ENCODE peak calls at places on chromosomes 12 and 14, in ten cellular contexts. Q is spleen, D is MCF 10A, L is mesothelial cell of epicardium, V is cardiac muscle cell, C is epithelial cell of esophagus, P is uterus, H is OCI-LY7, I is AG04449, A is neural progenitor cell. R is an unnamed sample.

GRCh38 chr12:615620-616019 is 47.6 kb downstream of the NINJ2 start:
- DNase-seq in Q (no peak), D (no peak), L (no peak), V (no peak), C (no peak), P (no peak), H (no peak), I (no peak), A (no peak), R (no peak)

GRCh38 chr12:122126713-122127597 is 47.1 kb downstream of the IL31 start:
- DNase-seq in Q (peak; percentile 51), D (no peak), L (no peak), V (no peak), C (peak; percentile 52), P (no peak), H (no peak), I (no peak), A (peak; percentile 44), R (no peak)

GRCh38 chr12:109753054-109753401 is 39.4 kb downstream of the FAM222A start:
- DNase-seq in Q (peak; percentile 62), D (no peak), L (no peak), V (no peak), C (no peak), P (no peak), H (no peak), I (no peak), A (no peak), R (no peak)

GRCh38 chr14:84857571-84857970 is 672.4 kb upstream of the FLRT2 start:
- DNase-seq in Q (no peak), D (peak; percentile 64), L (no peak), V (no peak), C (peak; percentile 84), P (no peak), H (no peak), I (no peak), A (no peak), R (no peak)

GRCh38 chr14:105260826-105261438 is 12.6 kb downstream of the BTBD6 start:
- DNase-seq in Q (no peak), D (no peak), L (no peak), V (no peak), C (no peak), P (no peak), H (no peak), I (no peak), A (no peak), R (no peak)

GRCh38 chr14:22893706-22894105 is 10.7 kb downstream of the REM2 start:
- DNase-seq in Q (no peak), D (no peak), L (no peak), V (no peak), C (no peak), P (no peak), H (peak; percentile 71), I (no peak), A (no peak), R (no peak)

GRCh38 chr12:12916135-12916956 is 25.0 kb downstream of the GPRC5A start:
- DNase-seq in Q (peak; percentile 94), D (peak; percentile 83), L (peak; percentile 88), V (peak; percentile 88), C (peak; percentile 74), P (peak; percentile 90), H (peak; percentile 79), I (no peak), A (peak; percentile 84), R (peak; percentile 92)

GRCh38 chr12:4855121-4855924 is 54.4 kb upstream of the KCNA1 start:
- DNase-seq in Q (no peak), D (peak; percentile 74), L (peak; percentile 58), V (peak; percentile 83), C (peak; percentile 77), P (peak; percentile 25), H (peak; percentile 85), I (peak; percentile 33), A (peak; percentile 87), R (peak; percentile 79)

GRCh38 chr12:14995583-14996425 is 23.0 kb downstream of the PDE6H start:
- DNase-seq in Q (no peak), D (peak; percentile 71), L (no peak), V (peak; percentile 87), C (peak; percentile 72), P (no peak), H (peak; percentile 81), I (peak; percentile 28), A (peak; percentile 63), R (no peak)

GRCh38 chr14:55332654-55333570 is 61.7 kb downstream of the FBXO34 start:
- DNase-seq in Q (no peak), D (no peak), L (no peak), V (no peak), C (no peak), P (no peak), H (no peak), I (no peak), A (no peak), R (peak; percentile 49)

GRCh38 chr12:89497467-89497866 is 27.1 kb downstream of the GALNT4 start:
- DNase-seq in Q (no peak), D (no peak), L (no peak), V (peak; percentile 23), C (no peak), P (no peak), H (no peak), I (no peak), A (no peak), R (no peak)

GRCh38 chr12:64585085-64585484 is 25.2 kb upstream of the RASSF3 start:
- DNase-seq in Q (no peak), D (no peak), L (no peak), V (no peak), C (no peak), P (no peak), H (no peak), I (no peak), A (no peak), R (no peak)

GRCh38 chr14:59253527-59253926 is 65.1 kb downstream of the DAAM1 start:
- DNase-seq in Q (no peak), D (no peak), L (no peak), V (no peak), C (no peak), P (no peak), H (peak; percentile 17), I (no peak), A (no peak), R (no peak)

GRCh38 chr12:98465950-98466349 is 49.4 kb upstream of the TMPO start:
- DNase-seq in Q (no peak), D (no peak), L (no peak), V (no peak), C (peak; percentile 26), P (no peak), H (no peak), I (no peak), A (no peak), R (no peak)

GRCh38 chr12:53754196-53754595 is 2.4 kb upstream of the CISTR start:
- DNase-seq in Q (no peak), D (peak; percentile 46), L (no peak), V (no peak), C (no peak), P (no peak), H (peak; percentile 81), I (no peak), A (no peak), R (no peak)

GRCh38 chr14:91374287-91374880 is 43.2 kb downstream of the CCDC88C start:
- DNase-seq in Q (no peak), D (no peak), L (no peak), V (no peak), C (no peak), P (no peak), H (peak; percentile 47), I (no peak), A (peak; percentile 53), R (no peak)

DNA sequence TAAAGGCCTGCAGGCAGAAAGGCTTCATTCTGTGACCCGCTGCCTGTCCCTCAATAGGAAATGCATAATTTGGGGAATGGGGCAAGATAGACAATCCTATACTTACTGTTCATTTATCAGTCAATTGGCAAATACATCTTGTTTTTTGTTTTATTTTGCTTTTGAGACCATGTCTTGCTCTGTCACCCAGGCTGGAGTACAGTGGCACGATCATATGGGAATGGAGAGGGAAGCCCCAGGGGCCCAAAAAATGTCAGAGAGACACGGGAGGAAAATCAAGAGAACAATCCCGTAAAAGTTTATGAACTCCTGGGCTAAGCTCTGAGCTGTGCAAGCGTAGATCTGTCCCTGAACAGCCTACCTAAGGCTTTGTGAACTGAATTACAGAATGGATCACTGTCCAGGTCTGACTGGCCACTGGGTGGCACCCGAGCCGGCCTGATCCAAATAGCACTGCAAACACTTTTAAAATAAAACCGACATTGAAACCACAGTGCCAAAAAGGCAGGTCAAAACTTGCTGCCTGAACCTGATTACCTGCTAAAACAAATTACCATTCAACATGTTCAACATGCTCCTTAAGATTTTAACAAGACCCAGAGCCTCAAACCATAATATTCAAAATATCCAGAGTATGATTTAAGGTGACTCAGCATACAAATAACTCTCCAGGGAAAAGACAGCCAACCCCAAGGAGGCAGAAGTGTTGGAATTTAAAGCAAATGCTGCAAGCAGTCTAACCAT is 11.8 kb downstream of the COPS7A start:
- DNase-seq in Q (peak; percentile 82), D (peak; percentile 85), L (peak; percentile 63), V (peak; percentile 72), C (peak; percentile 97), P (peak; percentile 63), H (peak; percentile 39), I (no peak), A (peak; percentile 74), R (peak; percentile 77)
- TF ChIP-seq CTCF in Q (peak; percentile 59), D (peak; percentile 57), L (peak; percentile 47), V (peak; percentile 83), C (peak; percentile 88), P (peak; percentile 79), H (peak; percentile 76), I (peak; percentile 60), A (peak; percentile 75), R (peak; percentile 67)

GRCh38 chr12:2410490-2410889 is 357.7 kb downstream of the CACNA1C start:
- DNase-seq in Q (no peak), D (no peak), L (no peak), V (no peak), C (no peak), P (no peak), H (no peak), I (no peak), A (no peak), R (no peak)
- TF ChIP-seq CTCF in Q (no peak), D (no peak), L (no peak), V (no peak), C (no peak), P (no peak), H (no peak), I (no peak), A (no peak), R (no peak)

GRCh38 chr12:3342051-3342450 is 149.0 kb upstream of the PRMT8 start:
- DNase-seq in Q (peak; percentile 62), D (peak; percentile 10), L (peak; percentile 66), V (peak; percentile 60), C (peak; percentile 5), P (no peak), H (peak; percentile 13), I (no peak), A (peak; percentile 88), R (peak; percentile 39)
- TF ChIP-seq CTCF in Q (peak; percentile 30), D (peak; percentile 19), L (no peak), V (peak; percentile 63), C (peak; percentile 22), P (no peak), H (peak; percentile 38), I (peak; percentile 49), A (peak; percentile 62), R (no peak)

DNA sequence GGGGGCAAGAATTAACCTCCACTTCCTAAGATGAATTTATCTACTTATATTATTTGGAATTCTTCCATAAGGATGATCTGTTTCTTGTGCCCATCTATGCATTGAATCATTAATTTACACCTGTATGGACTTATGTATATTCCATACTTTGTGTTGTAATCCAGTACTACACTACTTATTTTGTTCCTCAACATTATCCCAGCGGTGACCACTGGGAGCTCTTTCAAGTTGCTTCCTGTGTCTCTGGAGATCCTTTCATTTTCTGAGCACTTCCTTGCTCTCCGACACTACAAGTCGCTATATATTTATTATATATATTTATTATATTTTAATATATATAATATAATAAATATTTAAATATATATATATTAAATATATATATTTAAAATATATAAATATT is 54.9 kb upstream of the SCN8A start:
- DNase-seq in Q (no peak), D (no peak), L (no peak), V (peak; percentile 30), C (no peak), P (no peak), H (no peak), I (no peak), A (no peak), R (no peak)
- TF ChIP-seq CTCF in Q (no peak), D (no peak), L (no peak), V (no peak), C (no peak), P (no peak), H (no peak), I (no peak), A (peak; percentile 27), R (no peak)

R was measured in activated CD8-positive, alpha-beta T cell treated with anti-CD3 and anti-CD28 coated beads for 36 hours.